ENCODE peak calls at places on chromosomes 12 and 14, in four cellular contexts. One of them, this sample, is unnamed.

GRCh38 chr12:53060721-53061276 is 10.9 kb downstream of the TNS2 start:
- ATAC-seq in HepG2: peak; percentile 2
- ATAC-seq in A549: no peak
- ATAC-seq in upper lobe of left lung: no peak
- ATAC-seq in this sample: no peak

GRCh38 chr14:69004731-69005431 is 25.8 kb upstream of the ACTN1 start:
- ATAC-seq in HepG2: no peak
- ATAC-seq in A549: peak; percentile 16
- ATAC-seq in upper lobe of left lung: no peak
- ATAC-seq in this sample: no peak

GRCh38 chr14:75723716-75724115 is 62.7 kb downstream of the TTLL5 start:
- ATAC-seq in HepG2: no peak
- ATAC-seq in A549: no peak
- ATAC-seq in upper lobe of left lung: no peak
- ATAC-seq in this sample: no peak

GRCh38 chr12:108969622-108970021 is 51.2 kb downstream of the SVOP start:
- ATAC-seq in HepG2: no peak
- ATAC-seq in A549: no peak
- ATAC-seq in upper lobe of left lung: no peak
- ATAC-seq in this sample: no peak

GRCh38 chr14:64184103-64184729 is 110.0 kb downstream of the ESR2 start:
- ATAC-seq in HepG2: no peak
- ATAC-seq in A549: no peak
- ATAC-seq in upper lobe of left lung: peak; percentile 63
- ATAC-seq in this sample: no peak

GRCh38 chr12:22042981-22043669 is 2.9 kb upstream of the CMAS start:
- ATAC-seq in HepG2: no peak
- ATAC-seq in A549: peak; percentile 9
- ATAC-seq in upper lobe of left lung: no peak
- ATAC-seq in this sample: no peak

GRCh38 chr12:45388545-45388944 is 172.7 kb downstream of the ANO6 start:
- ATAC-seq in HepG2: peak; percentile 69
- ATAC-seq in A549: peak; percentile 89
- ATAC-seq in upper lobe of left lung: no peak
- ATAC-seq in this sample: peak; percentile 36

GRCh38 chr12:5052348-5052747 is 8.7 kb downstream of the KCNA5 start:
- ATAC-seq in HepG2: no peak
- ATAC-seq in A549: no peak
- ATAC-seq in upper lobe of left lung: no peak
- ATAC-seq in this sample: no peak

GRCh38 chr12:46386877-46387629 is 14.5 kb upstream of the SLC38A2 start:
- ATAC-seq in HepG2: no peak
- ATAC-seq in A549: no peak
- ATAC-seq in upper lobe of left lung: no peak
- ATAC-seq in this sample: no peak

GRCh38 chr14:100307215-100308111 is 1.2 kb upstream of the SLC25A29 start:
- ATAC-seq in HepG2: peak; percentile 46
- ATAC-seq in A549: no peak
- ATAC-seq in upper lobe of left lung: peak; percentile 24
- ATAC-seq in this sample: peak; percentile 29

GRCh38 chr14:105472496-105472991 is 2.1 kb upstream of the CRIP2 start:
- ATAC-seq in HepG2: peak; percentile 4
- ATAC-seq in A549: no peak
- ATAC-seq in upper lobe of left lung: peak; percentile 0
- ATAC-seq in this sample: no peak

GRCh38 chr12:45898094-45898493 is 92.3 kb downstream of the SCAF11 start:
- ATAC-seq in HepG2: no peak
- ATAC-seq in A549: no peak
- ATAC-seq in upper lobe of left lung: no peak
- ATAC-seq in this sample: no peak

GRCh38 chr14:54622189-54622958 is 55.4 kb downstream of the SAMD4A start:
- ATAC-seq in HepG2: no peak
- ATAC-seq in A549: no peak
- ATAC-seq in upper lobe of left lung: no peak
- ATAC-seq in this sample: no peak

GRCh38 chr12:20289512-20289911 is 78.8 kb upstream of the PDE3A start:
- ATAC-seq in HepG2: no peak
- ATAC-seq in A549: no peak
- ATAC-seq in upper lobe of left lung: no peak
- ATAC-seq in this sample: no peak

GRCh38 chr14:99461411-99461810 is 19.2 kb downstream of the SETD3 start:
- ATAC-seq in HepG2: no peak
- ATAC-seq in A549: no peak
- ATAC-seq in upper lobe of left lung: no peak
- ATAC-seq in this sample: no peak

GRCh38 chr12:62714409-62715075 is 220.4 kb downstream of the PPM1H start:
- ATAC-seq in HepG2: no peak
- ATAC-seq in A549: no peak
- ATAC-seq in upper lobe of left lung: peak; percentile 6
- ATAC-seq in this sample: peak; percentile 10

GRCh38 chr12:118103231-118103600 is 595 bp downstream of the VSIG10 start:
- ATAC-seq in HepG2: peak; percentile 33
- ATAC-seq in A549: peak; percentile 60
- ATAC-seq in upper lobe of left lung: no peak
- ATAC-seq in this sample: no peak

GRCh38 chr12:108193922-108194321 is 64.8 kb downstream of the WSCD2 start:
- ATAC-seq in HepG2: no peak
- ATAC-seq in A549: peak; percentile 56
- ATAC-seq in upper lobe of left lung: no peak
- ATAC-seq in this sample: no peak

GRCh38 chr14:71235865-71236264 is 328.6 kb downstream of the PCNX1 start:
- ATAC-seq in HepG2: no peak
- ATAC-seq in A549: no peak
- ATAC-seq in upper lobe of left lung: no peak
- ATAC-seq in this sample: peak; percentile 71

GRCh38 chr12:31687101-31687527 is 27.6 kb downstream of the ETFBKMT start:
- ATAC-seq in HepG2: no peak
- ATAC-seq in A549: no peak
- ATAC-seq in upper lobe of left lung: peak; percentile 30
- ATAC-seq in this sample: no peak

GRCh38 chr12:130084359-130084758 is 77.9 kb upstream of the FZD10 start:
- ATAC-seq in HepG2: no peak
- ATAC-seq in A549: no peak
- ATAC-seq in upper lobe of left lung: no peak
- ATAC-seq in this sample: no peak

GRCh38 chr14:69334576-69334975 is 63.5 kb downstream of the ERH start:
- ATAC-seq in HepG2: no peak
- ATAC-seq in A549: no peak
- ATAC-seq in upper lobe of left lung: no peak
- ATAC-seq in this sample: no peak

GRCh38 chr12:122362758-122363157 is 59.7 kb downstream of the CLIP1 start:
- ATAC-seq in HepG2: no peak
- ATAC-seq in A549: no peak
- ATAC-seq in upper lobe of left lung: no peak
- ATAC-seq in this sample: no peak

GRCh38 chr12:659090-659683 is 4.1 kb downstream of the NINJ2 start:
- ATAC-seq in HepG2: no peak
- ATAC-seq in A549: no peak
- ATAC-seq in upper lobe of left lung: no peak
- ATAC-seq in this sample: no peak

GRCh38 chr12:26101833-26102232 is 23.0 kb downstream of the BHLHE41 start:
- ATAC-seq in HepG2: no peak
- ATAC-seq in A549: no peak
- ATAC-seq in upper lobe of left lung: no peak
- ATAC-seq in this sample: no peak

GRCh38 chr14:23538785-23539184 is 12.8 kb downstream of the ZFHX2 start:
- ATAC-seq in HepG2: peak; percentile 7
- ATAC-seq in A549: peak; percentile 35
- ATAC-seq in upper lobe of left lung: no peak
- ATAC-seq in this sample: no peak

GRCh38 chr12:9662488-9662887 is 7.0 kb upstream of the CLEC2D start:
- ATAC-seq in HepG2: no peak
- ATAC-seq in A549: no peak
- ATAC-seq in upper lobe of left lung: peak; percentile 75
- ATAC-seq in this sample: no peak

GRCh38 chr14:30971586-30971985 is 53.9 kb upstream of the AP4S1 start:
- ATAC-seq in HepG2: no peak
- ATAC-seq in A549: no peak
- ATAC-seq in upper lobe of left lung: no peak
- ATAC-seq in this sample: no peak

GRCh38 chr12:132537836-132538235 is 47.9 kb downstream of the FBRSL1 start:
- ATAC-seq in HepG2: peak; percentile 6
- ATAC-seq in A549: peak; percentile 9
- ATAC-seq in upper lobe of left lung: no peak
- ATAC-seq in this sample: no peak

GRCh38 chr12:131024721-131025120 is 71.0 kb downstream of the ADGRD1 start:
- ATAC-seq in HepG2: no peak
- ATAC-seq in A549: no peak
- ATAC-seq in upper lobe of left lung: no peak
- ATAC-seq in this sample: no peak

GRCh38 chr12:69619050-69619449 is 8.3 kb upstream of the LRRC10 start:
- ATAC-seq in HepG2: no peak
- ATAC-seq in A549: no peak
- ATAC-seq in upper lobe of left lung: no peak
- ATAC-seq in this sample: no peak

GRCh38 chr14:75648066-75648838 is 12.4 kb downstream of the ERG28 start:
- ATAC-seq in HepG2: peak; percentile 92
- ATAC-seq in A549: peak; percentile 92
- ATAC-seq in upper lobe of left lung: peak; percentile 86
- ATAC-seq in this sample: peak; percentile 71

GRCh38 chr12:132506730-132507538 is 17.0 kb downstream of the FBRSL1 start:
- ATAC-seq in HepG2: no peak
- ATAC-seq in A549: no peak
- ATAC-seq in upper lobe of left lung: peak; percentile 80
- ATAC-seq in this sample: peak; percentile 80

GRCh38 chr14:103889313-103890051 is 38.8 kb upstream of the TDRD9 start:
- ATAC-seq in HepG2: peak; percentile 58
- ATAC-seq in A549: peak; percentile 37
- ATAC-seq in upper lobe of left lung: peak; percentile 3
- ATAC-seq in this sample: no peak

GRCh38 chr12:15601210-15601800 is 187.9 kb downstream of the EPS8 start:
- ATAC-seq in HepG2: no peak
- ATAC-seq in A549: peak; percentile 89
- ATAC-seq in upper lobe of left lung: no peak
- ATAC-seq in this sample: no peak

GRCh38 chr12:92078167-92079053 is 67.2 kb downstream of the BTG1 start:
- ATAC-seq in HepG2: no peak
- ATAC-seq in A549: peak; percentile 87
- ATAC-seq in upper lobe of left lung: no peak
- ATAC-seq in this sample: peak; percentile 87

DNA sequence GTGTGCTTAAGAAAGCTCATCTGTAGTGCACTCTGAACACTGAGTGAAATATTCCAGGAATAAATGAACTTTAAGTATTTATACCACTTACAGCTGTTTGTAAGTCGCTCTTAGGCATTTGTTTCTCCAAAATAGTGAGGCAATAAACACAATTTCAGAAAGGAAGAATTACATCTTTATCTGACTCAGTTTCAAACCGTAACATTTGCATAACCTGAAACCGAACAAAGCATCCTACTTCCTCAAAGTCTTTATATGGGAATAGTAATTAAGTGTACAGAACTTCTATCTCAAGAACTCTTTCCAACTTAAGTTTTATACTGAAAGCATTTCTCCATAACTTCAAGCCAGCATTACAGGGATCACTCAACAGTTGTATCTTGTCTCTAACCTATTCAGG is 58.4 kb downstream of the SOX5 start:
- ATAC-seq in HepG2: no peak
- ATAC-seq in A549: no peak
- ATAC-seq in upper lobe of left lung: no peak
- ATAC-seq in this sample: no peak
- H3K4me1 ChIP-seq in HepG2: no peaks in the 10 kb centered on the region
- H3K4me1 ChIP-seq in A549: no peaks in the 10 kb centered on the region
- H3K4me1 ChIP-seq in upper lobe of left lung: no peaks in the 10 kb centered on the region
- H3K4me1 ChIP-seq in this sample: no peaks in the 10 kb centered on the region

GRCh38 chr14:56199095-56199975 is 81.1 kb downstream of the PELI2 start:
- ATAC-seq in HepG2: no peak
- ATAC-seq in A549: peak; percentile 99
- ATAC-seq in upper lobe of left lung: peak; percentile 71
- ATAC-seq in this sample: peak; percentile 82
- TF ChIP-seq POLR2A in HepG2: no peak
- TF ChIP-seq POLR2A in A549: no peak
- TF ChIP-seq POLR2A in upper lobe of left lung: no peak
- TF ChIP-seq POLR2A in this sample: no peak

GRCh38 chr12:76685246-76685678 is 78.7 kb upstream of the ZDHHC17 start:
- ATAC-seq in HepG2: no peak
- ATAC-seq in A549: peak; percentile 83
- ATAC-seq in upper lobe of left lung: no peak
- ATAC-seq in this sample: peak; percentile 31
- TF ChIP-seq EP300 in HepG2: no peak
- TF ChIP-seq EP300 in A549: no peak
- TF ChIP-seq EP300 in upper lobe of left lung: no peak
- TF ChIP-seq EP300 in this sample: no peak

GRCh38 chr14:65847065-65847847 is 434.7 kb downstream of the FUT8 start:
- ATAC-seq in HepG2: no peak
- ATAC-seq in A549: no peak
- ATAC-seq in upper lobe of left lung: no peak
- ATAC-seq in this sample: no peak
- H3K4me1 ChIP-seq in HepG2: no peaks in the 10 kb centered on the region
- H3K4me1 ChIP-seq in A549: no peaks in the 10 kb centered on the region
- H3K4me1 ChIP-seq in upper lobe of left lung: no peaks in the 10 kb centered on the region
- H3K4me1 ChIP-seq in this sample: no peaks in the 10 kb centered on the region

GRCh38 chr14:52090936-52091335 is 22.1 kb upstream of the NID2 start:
- ATAC-seq in HepG2: no peak
- ATAC-seq in A549: no peak
- ATAC-seq in upper lobe of left lung: no peak
- ATAC-seq in this sample: no peak
- TF ChIP-seq POLR2A in HepG2: no peak
- TF ChIP-seq POLR2A in A549: no peak
- TF ChIP-seq POLR2A in upper lobe of left lung: no peak
- TF ChIP-seq POLR2A in this sample: no peak

GRCh38 chr12:112685321-112685720 is 106.2 kb upstream of the RPH3A start:
- ATAC-seq in HepG2: no peak
- ATAC-seq in A549: no peak
- ATAC-seq in upper lobe of left lung: no peak
- ATAC-seq in this sample: no peak
- TF ChIP-seq EP300 in HepG2: no peak
- TF ChIP-seq EP300 in A549: no peak
- TF ChIP-seq EP300 in upper lobe of left lung: no peak
- TF ChIP-seq EP300 in this sample: no peak

DNA sequence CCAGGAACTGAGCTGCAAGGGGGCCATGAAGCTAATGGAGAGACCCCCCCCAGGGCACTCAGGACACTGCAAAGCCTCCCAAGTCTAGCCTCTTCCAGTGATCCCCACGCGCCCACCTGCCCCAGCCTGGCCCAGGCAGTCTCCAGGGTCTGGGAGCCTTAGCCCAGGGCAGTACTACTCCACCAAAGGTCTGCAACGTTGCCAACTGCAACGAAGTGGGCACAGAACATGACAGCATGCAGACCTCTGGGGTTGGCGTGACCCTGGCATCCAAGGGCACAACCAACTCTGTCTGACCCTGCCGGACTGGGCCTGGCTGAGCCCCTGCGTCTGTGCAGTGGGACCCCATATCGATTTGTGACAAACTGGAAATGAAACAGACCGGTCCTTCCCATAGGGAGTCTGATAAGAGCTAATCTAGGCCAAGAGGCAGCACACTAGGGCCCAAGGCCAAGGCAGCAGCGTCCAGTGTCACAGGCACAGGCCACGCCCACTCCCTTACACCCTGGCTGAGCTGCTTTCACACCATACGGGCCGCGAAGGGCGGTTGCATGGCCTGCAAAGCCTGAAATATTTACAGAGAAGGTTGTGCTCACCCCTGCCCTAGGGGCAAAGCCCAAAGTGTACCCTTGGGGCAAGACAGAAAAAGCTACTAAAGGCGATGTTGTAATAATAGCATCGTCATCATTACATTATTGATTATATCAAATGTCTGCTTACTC is 76.7 kb downstream of the NCOR2 start:
- ATAC-seq in HepG2: no peak
- ATAC-seq in A549: peak; percentile 32
- ATAC-seq in upper lobe of left lung: no peak
- ATAC-seq in this sample: peak; percentile 67
- H3K4me1 ChIP-seq in HepG2: no peaks in the 10 kb centered on the region
- H3K4me1 ChIP-seq in A549: no peaks in the 10 kb centered on the region
- H3K4me1 ChIP-seq in upper lobe of left lung: peaks cover 20% of the 10 kb centered on the region
- H3K4me1 ChIP-seq in this sample: peaks cover 31% of the 10 kb centered on the region